ENCODE peak calls at places on chromosome 10, in nine cellular contexts. U is bronchial epithelial cell, J is HL-60, K is OCI-LY7, B is BJ, G is B cell, L is sigmoid colon, W is A673, E is Peyer's patch. Q is an unnamed sample.

GRCh38 chr10:74766501-74766900 is 59.9 kb upstream of the KAT6B start:
- DNase-seq in U (no peak), J (no peak), K (no peak), B (no peak), G (no peak), L (no peak), W (no peak), E (no peak), Q (no peak)

GRCh38 chr10:30002438-30003266 is 56.7 kb downstream of the JCAD start:
- DNase-seq in U (peak), J (no peak), K (peak), B (peak), G (peak), L (peak), W (peak), E (peak), Q (no peak)

GRCh38 chr10:61744469-61744868 is 81.7 kb downstream of the CABCOCO1 start:
- DNase-seq in U (no peak), J (peak), K (peak), B (no peak), G (no peak), L (no peak), W (peak), E (no peak), Q (no peak)

GRCh38 chr10:62492012-62492869 is 118.1 kb downstream of the ZNF365 start:
- DNase-seq in U (peak), J (peak), K (peak), B (peak), G (peak), L (no peak), W (peak), E (no peak), Q (no peak)

GRCh38 chr10:88457680-88458079 is 125.4 kb downstream of the RNLS start:
- DNase-seq in U (no peak), J (no peak), K (peak), B (no peak), G (no peak), L (no peak), W (no peak), E (no peak), Q (no peak)

GRCh38 chr10:58177362-58177947 is 90.2 kb downstream of the IPMK start:
- DNase-seq in U (peak), J (no peak), K (peak), B (no peak), G (peak), L (no peak), W (peak), E (no peak), Q (peak)

GRCh38 chr10:70532554-70533188 is 54.1 kb downstream of the PALD1 start:
- DNase-seq in U (no peak), J (no peak), K (no peak), B (no peak), G (no peak), L (no peak), W (no peak), E (no peak), Q (no peak)

GRCh38 chr10:44463511-44464121 is 78.7 kb upstream of the CXCL12 start:
- DNase-seq in U (no peak), J (no peak), K (no peak), B (no peak), G (no peak), L (no peak), W (no peak), E (no peak), Q (no peak)

GRCh38 chr10:1243486-1244182 is 187.4 kb downstream of the WDR37 start:
- DNase-seq in U (no peak), J (no peak), K (no peak), B (no peak), G (no peak), L (no peak), W (no peak), E (peak), Q (no peak)

GRCh38 chr10:94205370-94205930 is 157.3 kb downstream of the NOC3L start:
- DNase-seq in U (no peak), J (no peak), K (no peak), B (no peak), G (no peak), L (no peak), W (peak), E (no peak), Q (no peak)

GRCh38 chr10:48365668-48366067 is 59.2 kb downstream of the MAPK8 start:
- DNase-seq in U (peak), J (no peak), K (no peak), B (no peak), G (no peak), L (no peak), W (peak), E (no peak), Q (no peak)

GRCh38 chr10:96338279-96338925 is 20.4 kb downstream of the OPALIN start:
- DNase-seq in U (no peak), J (no peak), K (no peak), B (no peak), G (no peak), L (no peak), W (no peak), E (no peak), Q (no peak)

GRCh38 chr10:24762161-24762924 is 38.7 kb upstream of the ARHGAP21 start:
- DNase-seq in U (no peak), J (no peak), K (no peak), B (no peak), G (no peak), L (no peak), W (no peak), E (no peak), Q (no peak)

GRCh38 chr10:104648421-104648820 is 7.3 kb downstream of the SORCS3 start:
- DNase-seq in U (peak), J (no peak), K (no peak), B (no peak), G (no peak), L (no peak), W (no peak), E (no peak), Q (no peak)

GRCh38 chr10:74332398-74332797 is 181.4 kb downstream of the ADK start:
- DNase-seq in U (no peak), J (peak), K (no peak), B (peak), G (no peak), L (no peak), W (no peak), E (no peak), Q (no peak)

GRCh38 chr10:96496281-96496925 is 17.3 kb downstream of the TLL2 start:
- DNase-seq in U (no peak), J (no peak), K (no peak), B (no peak), G (no peak), L (no peak), W (no peak), E (no peak), Q (no peak)

GRCh38 chr10:44416021-44416758 is 31.3 kb upstream of the CXCL12 start:
- DNase-seq in U (no peak), J (no peak), K (no peak), B (no peak), G (no peak), L (peak), W (no peak), E (peak), Q (no peak)

GRCh38 chr10:82192665-82193064 is 317.7 kb downstream of the NRG3 start:
- DNase-seq in U (no peak), J (no peak), K (no peak), B (no peak), G (no peak), L (no peak), W (no peak), E (no peak), Q (no peak)

GRCh38 chr10:30902621-30903396 is 128.9 kb downstream of the ZNF438 start:
- DNase-seq in U (no peak), J (no peak), K (no peak), B (no peak), G (no peak), L (no peak), W (no peak), E (no peak), Q (no peak)

GRCh38 chr10:126563361-126563760 is 107.1 kb downstream of the C10orf90 start:
- DNase-seq in U (no peak), J (no peak), K (no peak), B (no peak), G (no peak), L (no peak), W (no peak), E (no peak), Q (no peak)

GRCh38 chr10:86945361-86946214 is 11.8 kb downstream of the MMRN2 start:
- DNase-seq in U (no peak), J (no peak), K (no peak), B (no peak), G (no peak), L (peak), W (peak), E (peak), Q (no peak)

GRCh38 chr10:61793760-61794713 is 107.5 kb upstream of the ARID5B start:
- DNase-seq in U (no peak), J (no peak), K (no peak), B (peak), G (no peak), L (no peak), W (no peak), E (no peak), Q (no peak)

GRCh38 chr10:102633282-102633681 is 11.0 kb upstream of the TRIM8 start:
- DNase-seq in U (peak), J (peak), K (peak), B (no peak), G (no peak), L (no peak), W (peak), E (no peak), Q (no peak)

GRCh38 chr10:96317067-96317833 is 13.0 kb downstream of the DNTT start:
- DNase-seq in U (no peak), J (no peak), K (peak), B (no peak), G (no peak), L (no peak), W (no peak), E (no peak), Q (no peak)

GRCh38 chr10:78914060-78914378 is 154.7 kb upstream of the ZMIZ1 start:
- DNase-seq in U (no peak), J (no peak), K (no peak), B (no peak), G (no peak), L (no peak), W (no peak), E (no peak), Q (no peak)

DNA sequence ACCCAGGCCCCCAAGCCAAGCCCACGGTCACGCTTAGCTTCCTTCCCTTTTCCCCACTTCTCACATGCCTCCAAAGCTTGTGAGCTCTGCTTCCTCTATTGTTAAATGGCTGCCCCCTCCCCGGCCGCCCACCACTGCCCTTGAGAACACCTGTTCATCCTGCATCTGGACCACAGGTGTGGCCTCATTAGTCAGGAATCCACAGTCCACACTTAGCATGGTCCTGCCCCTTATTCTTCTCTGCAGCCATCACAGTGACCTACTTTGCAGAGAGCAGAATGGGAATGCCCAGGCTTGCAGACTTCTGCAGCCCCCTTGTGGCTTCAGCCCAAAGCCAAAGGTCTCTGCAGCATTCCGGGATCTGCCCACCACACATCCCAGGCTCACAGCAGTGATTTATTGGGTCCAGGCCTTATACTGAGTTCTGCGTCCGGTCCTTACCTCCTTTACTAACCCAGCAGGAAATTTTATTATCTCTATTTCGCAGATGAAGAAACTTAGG is 67.0 kb downstream of the PTPRE start:
- DNase-seq in U (no peak), J (no peak), K (no peak), B (no peak), G (no peak), L (peak), W (no peak), E (peak), Q (no peak)
- TF ChIP-seq CTCF in U (no peak), J (no peak), K (peak), B (no peak), G (no peak), L (no peak), W (no peak), E (no peak), Q (no peak)

GRCh38 chr10:92593553-92594046 is 670 bp downstream of the KIF11 start:
- DNase-seq in U (no peak), J (no peak), K (peak), B (no peak), G (no peak), L (no peak), W (no peak), E (no peak), Q (no peak)

GRCh38 chr10:92591550-92592140 is 1.3 kb upstream of the KIF11 start:
- DNase-seq in U (peak), J (peak), K (peak), B (peak), G (peak), L (peak), W (peak), E (peak), Q (peak)

GRCh38 chr10:92594194-92594593 is 1.3 kb downstream of the KIF11 start:
- DNase-seq in U (no peak), J (no peak), K (peak), B (no peak), G (no peak), L (no peak), W (no peak), E (no peak), Q (no peak)

GRCh38 chr10:92590623-92591549 is 2.0 kb upstream of the KIF11 start:
- DNase-seq in U (no peak), J (peak), K (peak), B (no peak), G (peak), L (no peak), W (peak), E (peak), Q (peak)

DNA sequence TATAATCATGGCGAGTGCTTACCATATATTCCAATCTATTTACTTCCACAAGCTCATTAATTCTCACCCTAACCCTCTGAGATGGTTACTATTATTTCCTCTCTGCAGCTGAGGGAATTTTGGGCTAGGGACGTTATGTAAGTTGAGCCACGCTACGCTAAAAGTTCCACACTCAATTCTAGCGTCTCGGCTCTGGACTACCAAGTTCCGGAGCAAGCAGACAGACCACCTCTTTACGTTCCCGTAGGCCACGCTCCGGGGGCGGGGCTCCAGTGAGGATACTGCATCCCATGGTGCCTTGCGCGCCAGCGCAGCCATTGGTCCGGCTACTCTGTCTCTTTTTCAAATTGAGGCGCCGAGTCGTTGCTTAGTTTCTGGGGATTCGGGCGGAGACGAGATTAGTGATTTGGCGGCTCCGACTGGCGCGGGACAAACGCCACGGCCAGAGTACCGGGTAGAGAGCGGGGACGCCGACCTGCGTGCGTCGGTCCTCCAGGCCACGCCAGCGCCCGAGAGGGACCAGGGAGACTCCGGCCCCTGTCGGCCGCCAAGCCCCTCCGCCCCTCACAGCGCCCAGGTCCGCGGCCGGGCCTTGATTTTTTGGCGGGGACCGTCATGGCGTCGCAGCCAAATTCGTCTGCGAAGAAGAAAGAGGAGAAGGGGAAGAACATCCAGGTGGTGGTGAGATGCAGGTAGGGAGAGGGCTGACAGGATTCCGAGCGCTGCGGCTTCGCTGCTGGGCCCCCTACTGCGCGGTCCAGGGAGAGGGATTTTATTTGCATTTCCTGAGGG is at the start of gene KIF11:
- DNase-seq in U (peak), J (peak), K (peak), B (peak), G (peak), L (peak), W (peak), E (peak), Q (peak)
- TF ChIP-seq CTCF in U (no peak), J (no peak), K (peak), B (peak), G (no peak), L (no peak), W (no peak), E (no peak), Q (no peak)

GRCh38 chr10:113979378-113979777 is 64.3 kb upstream of the ADRB1 start:
- DNase-seq in U (no peak), J (no peak), K (no peak), B (no peak), G (no peak), L (no peak), W (no peak), E (no peak), Q (no peak)

GRCh38 chr10:113978802-113979201 is 64.9 kb upstream of the ADRB1 start:
- DNase-seq in U (no peak), J (no peak), K (no peak), B (no peak), G (no peak), L (no peak), W (no peak), E (no peak), Q (no peak)

GRCh38 chr10:113982745-113983144 is 60.9 kb upstream of the ADRB1 start:
- DNase-seq in U (peak), J (no peak), K (peak), B (no peak), G (no peak), L (no peak), W (peak), E (no peak), Q (peak)

GRCh38 chr10:113982296-113982695 is 61.4 kb upstream of the ADRB1 start:
- DNase-seq in U (no peak), J (no peak), K (no peak), B (no peak), G (no peak), L (no peak), W (no peak), E (no peak), Q (no peak)

GRCh38 chr10:113980408-113981087 is 63.1 kb upstream of the ADRB1 start:
- DNase-seq in U (no peak), J (no peak), K (peak), B (no peak), G (no peak), L (no peak), W (peak), E (no peak), Q (no peak)
- TF ChIP-seq CTCF in U (peak), J (peak), K (peak), B (peak), G (no peak), L (no peak), W (peak), E (no peak), Q (peak)

GRCh38 chr10:90779573-90779972 is 78.3 kb downstream of the HTR7 start:
- DNase-seq in U (peak), J (no peak), K (no peak), B (no peak), G (no peak), L (no peak), W (peak), E (no peak), Q (no peak)
- TF ChIP-seq CTCF in U (peak), J (peak), K (peak), B (peak), G (no peak), L (no peak), W (peak), E (no peak), Q (peak)

GRCh38 chr10:50653142-50653541 is 29.4 kb upstream of the SGMS1 start:
- DNase-seq in U (peak), J (no peak), K (peak), B (no peak), G (peak), L (no peak), W (peak), E (peak), Q (no peak)
- TF ChIP-seq CTCF in U (peak), J (no peak), K (peak), B (peak), G (peak), L (peak), W (peak), E (no peak), Q (peak)